ENCODE peak calls at places on chromosomes 1 and 21, in four cellular contexts. D is GM23248, H is SK-N-SH, E is tibial artery. P is an unnamed sample.

GRCh38 chr1:227654858-227655752 is 80.0 kb downstream of the JMJD4 start:
- DNase-seq in D (no peak), E (no peak), H (no peak), P (no peak)

GRCh38 chr1:37879865-37880264 is 20.5 kb upstream of the MTF1 start:
- DNase-seq in H (no peak), E (no peak), D (no peak), P (no peak)

GRCh38 chr1:6905790-6906189 is 120.5 kb downstream of the CAMTA1 start:
- DNase-seq in E (no peak), D (no peak), H (no peak), P (no peak)

GRCh38 chr1:110463695-110464094 is 12.7 kb downstream of the PROK1 start:
- DNase-seq in H (no peak), E (no peak), D (peak; percentile 66), P (no peak)

GRCh38 chr1:212401042-212401441 is 13.6 kb downstream of the PACC1 start:
- DNase-seq in D (no peak), E (no peak), H (no peak), P (no peak)

GRCh38 chr1:156754219-156754618 is 2.7 kb upstream of the HDGF start:
- DNase-seq in E (peak; percentile 25), D (no peak), H (no peak), P (no peak)

GRCh38 chr1:180167721-180168467 is 13.2 kb downstream of the QSOX1 start:
- DNase-seq in D (no peak), H (no peak), E (peak; percentile 47), P (no peak)

GRCh38 chr1:109644670-109645069 is 11.2 kb upstream of the GSTM4 start:
- DNase-seq in E (no peak), D (no peak), H (no peak), P (no peak)

GRCh38 chr1:109782514-109782913 is 18.8 kb upstream of the EPS8L3 start:
- DNase-seq in E (peak; percentile 66), D (no peak), H (no peak), P (no peak)

GRCh38 chr1:91440845-91441244 is 36.2 kb upstream of the HFM1 start:
- DNase-seq in D (peak; percentile 19), E (no peak), H (peak; percentile 21), P (no peak)

GRCh38 chr1:31689821-31690220 is 14.0 kb downstream of the COL16A1 start:
- DNase-seq in H (no peak), D (peak; percentile 98), E (no peak), P (no peak)

GRCh38 chr1:38392866-38393265 is 346.3 kb upstream of the POU3F1 start:
- DNase-seq in H (no peak), E (no peak), D (no peak), P (no peak)

GRCh38 chr1:223706077-223706988 is 6.0 kb upstream of the CAPN2 start:
- DNase-seq in H (no peak), E (no peak), D (peak; percentile 88), P (no peak)

GRCh38 chr1:205357567-205357966 is 845 bp upstream of the KLHDC8A start:
- DNase-seq in D (no peak), H (no peak), E (no peak), P (no peak)

GRCh38 chr1:205358579-205358978 is 1.9 kb upstream of the KLHDC8A start:
- DNase-seq in E (no peak), D (no peak), H (no peak), P (no peak)

GRCh38 chr1:205354259-205354904 is 2.3 kb downstream of the KLHDC8A start:
- DNase-seq in D (peak; percentile 78), E (no peak), H (peak; percentile 56), P (no peak)

GRCh38 chr1:205355054-205355453 is 1.7 kb downstream of the KLHDC8A start:
- DNase-seq in D (peak; percentile 53), H (no peak), E (no peak), P (no peak)

DNA sequence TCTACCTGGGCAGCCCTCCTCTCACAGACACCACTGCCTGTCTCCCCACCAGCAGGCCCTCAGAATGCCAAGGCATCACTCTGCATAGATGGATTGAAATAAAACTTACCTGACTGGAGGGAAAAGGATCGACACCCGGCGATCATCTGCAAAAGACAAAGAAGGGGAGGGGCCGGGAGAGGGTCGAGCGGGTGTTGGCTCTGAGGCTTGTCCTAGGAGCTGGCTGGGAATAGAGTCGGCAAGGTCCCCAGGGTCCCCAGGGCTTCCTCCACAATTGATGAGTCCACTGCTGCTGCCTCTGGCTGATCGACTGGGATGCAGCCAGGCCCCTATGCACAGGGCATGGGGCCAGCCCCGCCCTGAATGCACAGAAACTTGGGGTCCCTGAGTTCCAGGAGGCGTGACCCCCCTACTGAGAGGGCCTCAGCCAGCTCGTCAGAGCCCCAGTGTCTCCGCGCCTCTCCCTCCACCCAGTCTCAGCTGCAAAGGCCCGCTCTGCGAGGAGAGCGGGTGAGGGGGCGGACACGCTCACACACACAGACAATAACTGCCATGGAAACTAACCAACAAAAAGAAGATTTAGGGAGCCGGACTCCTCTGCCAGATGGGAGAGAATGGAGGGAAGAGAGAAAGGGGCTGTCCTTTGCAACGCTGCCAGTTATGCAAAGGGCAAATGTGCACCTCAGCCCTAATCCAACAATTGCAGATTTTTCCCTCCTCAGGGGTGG is at the start of gene KLHDC8A:
- DNase-seq in E (no peak), H (no peak), D (peak; percentile 35), P (no peak)
- H3K4me3 ChIP-seq in E (no peak within 1 kb of the TSS), H (no peak within 1 kb of the TSS), D (no peak within 1 kb of the TSS), P (no peak within 1 kb of the TSS)

GRCh38 chr1:24186993-24187790 is at the start of gene IFNLR1:
- DNase-seq in D (peak; percentile 63), E (no peak), H (peak; percentile 89), P (no peak)
- H3K4me3 ChIP-seq in D (peak within 1 kb of the TSS; percentile 70), E (peak within 1 kb of the TSS; percentile 49), H (peak within 1 kb of the TSS; percentile 58), P (peak within 1 kb of the TSS; percentile 79)

DNA sequence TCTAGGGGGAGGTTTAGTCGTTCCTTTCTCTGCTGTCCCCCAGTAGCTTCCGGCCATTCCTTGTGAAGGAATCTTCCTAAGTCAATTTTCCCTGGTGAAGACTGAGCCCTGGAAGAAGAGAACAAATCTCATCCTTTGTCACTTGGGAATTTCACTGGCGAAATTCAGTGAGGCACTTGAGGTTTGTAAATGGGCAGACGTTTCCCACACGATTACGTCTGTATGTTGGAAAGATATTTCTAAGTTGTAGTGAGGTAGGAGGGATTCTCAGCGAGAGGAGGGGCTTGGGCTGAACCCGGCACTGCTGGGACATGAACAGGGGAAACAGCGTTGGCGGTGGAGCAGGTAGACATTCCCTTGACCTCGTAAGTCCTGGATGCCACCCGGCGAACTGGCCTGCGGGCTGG is 47.2 kb downstream of the GALNT2 start:
- DNase-seq in E (no peak), H (no peak), D (no peak), P (no peak)
- H3K4me3 ChIP-seq in E (peak overlapping the region; percentile 2), H (no peak overlapping the region), D (peak overlapping the region; percentile 43), P (peak overlapping the region; percentile 41)

GRCh38 chr1:198166900-198167299 is 10.1 kb downstream of the NEK7 start:
- DNase-seq in H (no peak), D (no peak), E (no peak), P (no peak)
- H3K4me3 ChIP-seq in H (no peak overlapping the region), D (no peak overlapping the region), E (no peak overlapping the region), P (no peak overlapping the region)

DNA sequence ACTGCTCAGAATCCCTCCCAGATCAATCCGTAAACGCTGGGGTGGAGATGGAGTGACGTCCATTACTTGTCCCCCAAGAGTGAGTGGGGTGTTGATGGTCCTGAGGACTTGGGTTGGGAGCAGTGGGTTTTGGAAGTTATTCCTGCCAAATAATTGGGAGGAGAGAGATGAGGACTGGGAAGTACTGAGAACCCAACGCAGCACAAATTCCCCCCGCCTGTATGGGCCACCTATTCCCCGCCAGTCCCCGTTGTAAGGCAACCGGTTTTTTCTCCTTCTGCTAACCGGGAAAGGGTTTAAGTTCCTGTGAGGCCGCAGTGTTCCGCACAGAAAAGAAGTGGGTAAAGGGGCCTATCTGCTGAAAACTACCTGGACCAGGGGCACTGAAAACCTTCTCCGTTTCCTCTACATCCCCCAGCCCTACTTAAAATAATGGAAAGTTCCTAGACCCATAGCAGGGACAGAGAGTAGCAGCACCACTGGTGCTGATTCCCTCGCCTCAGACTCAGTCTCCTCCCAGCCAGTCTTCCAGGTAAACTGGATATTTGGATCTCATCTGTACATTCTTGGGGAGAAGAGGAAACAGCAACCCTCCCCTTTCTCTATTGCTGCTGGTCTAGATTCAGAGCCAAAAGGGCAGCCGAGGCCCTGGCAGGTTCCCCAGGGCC is 738 bp downstream of the LURAP1 start:
- DNase-seq in E (no peak), H (peak; percentile 36), D (peak; percentile 34), P (no peak)
- H3K4me3 ChIP-seq in E (peak overlapping the region; percentile 94), H (peak overlapping the region; percentile 98), D (peak overlapping the region; percentile 98), P (peak overlapping the region; percentile 93)

GRCh38 chr21:44969965-44970755 is 30.3 kb downstream of the SLX9 start:
- DNase-seq in D (peak; percentile 24), E (no peak), H (no peak), P (no peak)

GRCh38 chr21:44965251-44966022 is 25.6 kb downstream of the SLX9 start:
- DNase-seq in H (no peak), E (no peak), D (peak; percentile 22), P (no peak)

GRCh38 chr21:44969066-44969649 is 29.3 kb downstream of the SLX9 start:
- DNase-seq in H (no peak), E (no peak), D (no peak), P (no peak)

GRCh38 chr21:44966135-44967081 is 26.6 kb downstream of the SLX9 start:
- DNase-seq in D (no peak), H (peak; percentile 79), E (no peak), P (no peak)

DNA sequence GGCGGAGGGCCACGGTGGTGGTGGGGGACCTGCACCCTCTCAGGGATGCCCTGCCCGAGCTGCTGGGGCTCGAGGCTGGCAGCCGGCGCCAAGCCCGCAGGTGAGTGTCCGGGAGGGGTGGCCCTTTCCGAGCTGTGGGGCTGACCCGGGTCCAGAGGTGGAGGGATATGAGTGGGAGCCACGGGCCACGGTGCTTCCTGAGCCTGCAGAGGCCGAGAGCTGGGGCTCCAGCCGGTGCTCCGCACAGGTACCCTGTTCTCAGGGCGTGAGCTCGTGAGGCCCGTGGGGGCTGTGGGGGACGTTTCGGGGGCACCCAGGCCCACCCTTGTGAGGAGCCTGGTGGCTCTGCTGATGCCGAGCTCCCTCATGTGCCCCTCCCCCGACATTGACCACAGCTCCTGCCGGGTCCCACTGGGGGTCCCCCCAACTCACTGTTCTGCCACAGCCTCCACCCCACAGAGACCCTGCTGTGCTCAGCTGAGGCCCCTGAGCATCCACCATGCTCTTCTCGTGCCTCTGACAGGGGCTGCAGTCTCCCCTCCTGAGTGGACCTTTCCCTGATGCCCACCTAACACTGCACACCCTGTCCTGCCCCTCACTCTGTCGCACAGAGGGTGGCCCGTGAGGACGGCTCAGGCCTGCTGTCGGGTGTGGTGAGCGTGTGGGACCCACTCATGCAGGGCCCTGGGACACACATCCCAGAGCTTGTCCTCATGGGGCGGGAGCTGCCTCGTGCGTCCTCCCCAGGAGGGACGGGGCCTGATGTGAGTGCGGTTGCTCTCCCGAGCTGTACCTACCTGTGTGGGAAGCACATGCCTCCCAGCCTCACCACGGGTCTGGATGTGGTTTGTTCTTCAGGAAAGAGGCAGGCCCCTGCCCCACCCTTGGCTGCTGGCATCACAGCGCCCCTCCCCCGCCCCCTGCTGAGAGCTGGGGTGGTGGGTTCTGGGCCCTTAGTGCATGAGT is 27.5 kb downstream of the SLX9 start:
- DNase-seq in E (no peak), H (no peak), D (no peak), P (no peak)
- H3K4me3 ChIP-seq in E (peak overlapping the region; percentile 54), H (no peak overlapping the region), D (no peak overlapping the region), P (peak overlapping the region; percentile 57)

P was measured in coronary artery.